ENCODE peak calls at places on chromosomes 1 and 21, in four cellular contexts. K is AG09319, J is OCI-LY7, Q is tibial artery. C is an unnamed sample.

GRCh38 chr1:7975212-7975865 is 13.8 kb downstream of the PARK7 start:
- DNase-seq in K (peak), J (peak), Q (peak), C (peak)

GRCh38 chr21:39763282-39763970 is 18.4 kb downstream of the IGSF5 start:
- DNase-seq in K (no peak), J (no peak), Q (no peak), C (no peak)

GRCh38 chr1:147292012-147292411 is 49.5 kb downstream of the CHD1L start:
- DNase-seq in K (peak), J (no peak), Q (no peak), C (no peak)

GRCh38 chr1:28812669-28813468 is 899 bp downstream of the OPRD1 start:
- DNase-seq in K (no peak), J (no peak), Q (no peak), C (no peak)

GRCh38 chr1:240790851-240791250 is 178.9 kb upstream of the GREM2 start:
- DNase-seq in K (peak), J (no peak), Q (no peak), C (no peak)

GRCh38 chr21:45263534-45263933 is 24.2 kb downstream of the POFUT2 start:
- DNase-seq in K (no peak), J (no peak), Q (peak), C (no peak)

GRCh38 chr1:200731654-200732332 is 6.9 kb upstream of the CAMSAP2 start:
- DNase-seq in K (no peak), J (no peak), Q (no peak), C (no peak)

GRCh38 chr1:22591576-22591975 is 28.3 kb downstream of the EPHA8 start:
- DNase-seq in K (no peak), J (no peak), Q (no peak), C (no peak)

GRCh38 chr1:183630748-183631147 is 4.8 kb downstream of the ARPC5 start:
- DNase-seq in K (no peak), J (no peak), Q (no peak), C (no peak)

GRCh38 chr1:210684466-210685294 is 356.0 kb downstream of the HHAT start:
- DNase-seq in K (no peak), J (no peak), Q (no peak), C (peak)

GRCh38 chr21:38542263-38542662 is 44.0 kb upstream of the ERG start:
- DNase-seq in K (no peak), J (no peak), Q (no peak), C (no peak)

GRCh38 chr1:20992327-20993056 is 184.2 kb downstream of the EIF4G3 start:
- DNase-seq in K (no peak), J (no peak), Q (no peak), C (peak)

GRCh38 chr1:245377854-245378253 is 223.1 kb downstream of the KIF26B start:
- DNase-seq in K (no peak), J (no peak), Q (no peak), C (no peak)

GRCh38 chr1:200794506-200795065 is 55.9 kb downstream of the CAMSAP2 start:
- DNase-seq in K (no peak), J (no peak), Q (no peak), C (no peak)

GRCh38 chr1:206575165-206575893 is 36.9 kb downstream of the EIF2D start:
- DNase-seq in K (peak), J (peak), Q (peak), C (no peak)

GRCh38 chr1:170711682-170712081 is 47.8 kb downstream of the PRRX1 start:
- DNase-seq in K (peak), J (no peak), Q (no peak), C (no peak)

GRCh38 chr1:38455829-38456563 is 403.6 kb downstream of the RRAGC start:
- DNase-seq in K (no peak), J (no peak), Q (no peak), C (no peak)

GRCh38 chr1:68361511-68361910 is 88.2 kb downstream of the RPE65 start:
- DNase-seq in K (no peak), J (no peak), Q (no peak), C (no peak)

GRCh38 chr1:45172015-45172414 is 34.4 kb downstream of the ZSWIM5 start:
- DNase-seq in K (no peak), J (no peak), Q (no peak), C (no peak)

GRCh38 chr1:106721779-106722178 is 334.7 kb upstream of the PRMT6 start:
- DNase-seq in K (no peak), J (no peak), Q (no peak), C (no peak)

GRCh38 chr21:44900559-44901251 is 20.0 kb downstream of the ITGB2 start:
- DNase-seq in K (no peak), J (no peak), Q (no peak), C (no peak)

GRCh38 chr1:116033322-116033721 is 57.0 kb downstream of the SLC22A15 start:
- DNase-seq in K (no peak), J (no peak), Q (no peak), C (no peak)

DNA sequence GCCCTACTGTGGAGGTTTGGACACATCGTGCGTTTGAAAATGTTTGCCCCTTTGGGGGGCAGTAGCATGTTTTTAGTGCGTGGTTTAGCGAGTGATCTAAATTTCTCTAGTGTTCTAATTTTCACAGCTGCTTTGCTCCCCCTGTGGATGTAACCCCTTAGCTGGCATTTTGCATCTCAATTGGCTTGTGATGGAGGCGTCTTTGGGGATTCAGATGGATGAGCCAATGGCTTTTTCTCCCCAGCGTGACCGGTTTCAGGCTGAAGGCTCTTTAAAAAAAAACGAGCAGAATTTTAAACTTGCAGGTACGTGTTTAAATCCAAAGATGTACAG is 842 bp downstream of the CDC7 start:
- DNase-seq in K (no peak), J (peak), Q (no peak), C (peak)
- TF ChIP-seq CTCF in K (no peak), J (peak), Q (no peak), C (no peak)

GRCh38 chr1:168092566-168093355 is 44.0 kb downstream of the GPR161 start:
- DNase-seq in K (no peak), J (no peak), Q (no peak), C (no peak)
- TF ChIP-seq CTCF in K (peak), J (peak), Q (no peak), C (peak)

GRCh38 chr1:47192458-47193384 is 2.9 kb upstream of the PDZK1IP1 start:
- DNase-seq in K (peak), J (peak), Q (peak), C (peak)

GRCh38 chr1:47194314-47194713 is 4.5 kb upstream of the PDZK1IP1 start:
- DNase-seq in K (no peak), J (no peak), Q (no peak), C (no peak)

GRCh38 chr1:47201179-47201578 is 11.3 kb upstream of the PDZK1IP1 start:
- DNase-seq in K (no peak), J (no peak), Q (no peak), C (no peak)

GRCh38 chr1:47198214-47198613 is 8.4 kb upstream of the PDZK1IP1 start:
- DNase-seq in K (no peak), J (no peak), Q (no peak), C (no peak)

DNA sequence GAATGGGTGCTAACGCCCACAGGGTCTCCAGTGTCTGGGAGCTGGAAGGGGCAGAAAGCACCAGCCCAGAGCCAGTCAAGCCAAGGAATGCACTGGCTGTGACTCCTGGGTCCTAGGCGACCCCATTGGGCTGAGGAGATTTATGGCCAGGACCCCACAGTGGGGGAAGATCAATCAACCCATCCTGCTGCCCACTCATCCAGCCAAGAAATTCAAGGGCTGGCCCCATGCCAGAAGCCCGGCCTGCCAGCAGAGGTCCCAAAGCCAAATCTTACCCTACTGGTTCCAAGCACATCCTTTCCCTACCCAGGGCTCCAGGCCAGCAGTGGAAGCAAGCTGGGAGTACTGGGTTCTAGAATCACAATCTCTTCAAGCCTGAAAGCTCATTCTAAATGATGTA is 6.8 kb upstream of the PDZK1IP1 start:
- DNase-seq in K (no peak), J (no peak), Q (no peak), C (no peak)
- TF ChIP-seq CTCF in K (no peak), J (no peak), Q (no peak), C (no peak)

GRCh38 chr1:214808845-214809460 is 206.0 kb downstream of the CENPF start:
- DNase-seq in K (no peak), J (no peak), Q (no peak), C (no peak)
- TF ChIP-seq CTCF in K (peak), J (peak), Q (no peak), C (no peak)

DNA sequence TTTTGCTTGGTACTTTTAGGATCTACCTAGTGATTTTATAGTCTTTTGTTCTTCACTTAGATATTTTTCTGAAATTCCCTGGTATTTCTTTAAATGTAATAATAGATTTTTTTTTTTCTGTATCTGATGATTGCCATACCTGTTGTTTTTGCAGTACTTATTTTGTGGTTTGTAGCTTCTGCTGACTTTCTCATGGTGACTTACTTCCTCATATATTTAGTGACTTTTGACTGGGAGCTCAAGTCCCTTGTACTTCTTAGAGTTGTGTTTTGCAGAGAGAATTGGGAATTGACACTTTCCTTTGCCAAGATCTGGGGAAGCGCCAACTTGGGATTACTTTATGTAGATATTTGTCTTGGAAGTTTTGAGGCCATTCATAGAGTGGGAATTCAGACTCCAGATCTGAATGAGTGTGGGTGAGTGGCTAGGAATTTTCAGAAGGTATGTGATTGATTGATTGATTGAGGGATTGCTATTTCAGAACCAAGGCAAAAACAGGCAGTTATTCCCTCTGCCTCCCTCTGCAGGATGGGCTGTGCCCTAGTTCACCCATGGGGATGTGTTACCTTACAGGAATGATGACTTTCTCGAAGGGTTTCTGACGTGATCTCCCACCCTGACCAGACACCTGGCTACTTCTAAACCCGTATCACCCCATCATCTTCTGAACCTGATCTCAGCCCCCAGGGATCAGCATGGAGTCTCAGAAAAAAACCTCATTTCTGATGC is 219.5 kb downstream of the URB2 start:
- DNase-seq in K (no peak), J (no peak), Q (no peak), C (no peak)
- TF ChIP-seq CTCF in K (no peak), J (no peak), Q (no peak), C (no peak)

GRCh38 chr1:235093013-235093618 is 35.5 kb downstream of the TOMM20 start:
- DNase-seq in K (no peak), J (peak), Q (peak), C (no peak)
- TF ChIP-seq CTCF in K (peak), J (no peak), Q (no peak), C (peak)

DNA sequence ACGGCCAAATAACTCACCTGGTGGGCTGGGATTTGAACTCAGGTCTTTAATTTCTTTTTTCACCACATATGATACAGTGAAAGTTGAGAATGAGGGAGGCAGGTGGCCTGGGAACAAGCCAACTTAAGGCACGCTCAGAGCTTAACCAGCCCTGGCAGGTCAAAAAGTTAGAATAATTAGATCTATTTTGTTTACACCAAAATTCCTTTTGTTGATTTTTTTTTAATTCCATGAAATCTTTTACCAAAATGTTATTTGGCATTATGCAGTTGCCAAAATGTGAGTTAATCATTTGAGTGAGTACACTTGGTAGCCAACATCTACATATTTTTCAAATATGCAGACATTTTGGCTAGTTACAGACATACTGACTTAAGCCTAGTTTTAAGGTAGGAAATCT is 36.8 kb downstream of the LHX8 start:
- DNase-seq in K (peak), J (no peak), Q (no peak), C (no peak)
- TF ChIP-seq CTCF in K (no peak), J (no peak), Q (no peak), C (no peak)

GRCh38 chr1:10472220-10473144 is at the start of gene DFFA:
- DNase-seq in K (peak), J (peak), Q (peak), C (peak)
- TF ChIP-seq CTCF in K (no peak), J (peak), Q (no peak), C (no peak)

GRCh38 chr1:27755286-27755685 is 17.7 kb upstream of the STX12 start:
- DNase-seq in K (no peak), J (no peak), Q (no peak), C (no peak)
- TF ChIP-seq CTCF in K (no peak), J (no peak), Q (no peak), C (no peak)

C was measured in GM10248.